ENCODE peak calls at places on chromosomes 13 and 19, in four cellular contexts. A is heart right ventricle, G is foreskin fibroblast, H is BJ. T is an unnamed sample.

GRCh38 chr19:50817941-50818858 is 5.4 kb downstream of the KLK1 start:
- DNase-seq in H (no peak), A (peak; percentile 19), G (peak; percentile 72), T (no peak)

GRCh38 chr19:45576682-45577081 is 7.9 kb downstream of the OPA3 start:
- DNase-seq in G (no peak), A (no peak), H (no peak), T (no peak)

GRCh38 chr13:31207630-31208549 is 8.1 kb downstream of the B3GLCT start:
- DNase-seq in G (peak; percentile 63), H (no peak), A (peak; percentile 30), T (no peak)

GRCh38 chr19:46635920-46636761 is at the start of gene GNG8:
- DNase-seq in G (no peak), H (no peak), A (no peak), T (no peak)

GRCh38 chr19:58227964-58228583 is 640 bp upstream of the ZNF544 start:
- DNase-seq in H (no peak), A (no peak), G (no peak), T (no peak)

GRCh38 chr19:46471116-46471733 is at the start of gene PNMA8A:
- DNase-seq in G (peak; percentile 79), H (no peak), A (peak; percentile 65), T (no peak)

GRCh38 chr13:19658831-19659230 is 25.4 kb downstream of the MPHOSPH8 start:
- DNase-seq in H (no peak), G (no peak), A (no peak), T (no peak)

GRCh38 chr13:99033814-99034213 is 56.0 kb upstream of the DOCK9 start:
- DNase-seq in H (no peak), A (no peak), G (peak; percentile 48), T (no peak)

GRCh38 chr13:63516124-63516523 is 2100.5 kb upstream of the PCDH20 start:
- DNase-seq in H (no peak), G (no peak), A (no peak), T (no peak)

GRCh38 chr19:15466851-15467733 is 2.7 kb upstream of the RASAL3 start:
- DNase-seq in H (no peak), A (no peak), G (no peak), T (no peak)

GRCh38 chr19:14536926-14537692 is 7.7 kb downstream of the TECR start:
- DNase-seq in G (peak; percentile 52), H (no peak), A (peak; percentile 83), T (no peak)

GRCh38 chr19:2986951-2987491 is 9.7 kb downstream of the TLE6 start:
- DNase-seq in A (no peak), G (no peak), H (no peak), T (no peak)

GRCh38 chr13:105634059-105634458 is 901.4 kb downstream of the EFNB2 start:
- DNase-seq in G (peak; percentile 54), H (no peak), A (no peak), T (no peak)

GRCh38 chr13:53141336-53141735 is 112.7 kb downstream of the OLFM4 start:
- DNase-seq in A (no peak), G (no peak), H (no peak), T (no peak)

GRCh38 chr13:39038569-39038898 is 278 bp downstream of the NHLRC3 start:
- DNase-seq in A (no peak), G (peak; percentile 44), H (no peak), T (no peak)

GRCh38 chr13:78722700-78723099 is 63.7 kb upstream of the OBI1 start:
- DNase-seq in G (no peak), A (no peak), H (no peak), T (no peak)

GRCh38 chr13:99278843-99279242 is 20.7 kb upstream of the GPR18 start:
- DNase-seq in G (no peak), A (no peak), H (no peak), T (no peak)

GRCh38 chr13:112819111-112819510 is 129.3 kb downstream of the ATP11A start:
- DNase-seq in H (no peak), G (no peak), A (no peak), T (no peak)

GRCh38 chr13:48216204-48216711 is 16.7 kb upstream of the ITM2B start:
- DNase-seq in G (no peak), H (no peak), A (no peak), T (no peak)

GRCh38 chr13:107650081-107650701 is 565.1 kb downstream of the LIG4 start:
- DNase-seq in A (peak; percentile 19), G (no peak), H (no peak), T (no peak)

GRCh38 chr13:37058801-37059135 is 720 bp downstream of the SUPT20H start:
- DNase-seq in H (peak; percentile 4), G (no peak), A (no peak), T (no peak)

GRCh38 chr19:22733691-22734090 is 50.3 kb downstream of the ZNF99 start:
- DNase-seq in A (no peak), G (no peak), H (no peak), T (no peak)

GRCh38 chr13:33132644-33133440 is 116.6 kb downstream of the KL start:
- DNase-seq in A (no peak), G (peak; percentile 44), H (no peak), T (no peak)

GRCh38 chr19:53192771-53193533 is at the start of gene ZNF665:
- DNase-seq in H (peak; percentile 37), G (peak; percentile 95), A (peak; percentile 91), T (no peak)

GRCh38 chr13:65653548-65654078 is 1576.5 kb downstream of the PCDH9 start:
- DNase-seq in G (peak; percentile 48), H (no peak), A (no peak), T (no peak)

GRCh38 chr13:47708386-47708785 is 292.7 kb downstream of the SUCLA2 start:
- DNase-seq in G (peak; percentile 55), A (no peak), H (peak; percentile 17), T (peak; percentile 9)

GRCh38 chr13:43686557-43686956 is 100.2 kb downstream of the ENOX1 start:
- DNase-seq in A (peak; percentile 80), G (peak; percentile 91), H (peak; percentile 71), T (peak; percentile 93)

GRCh38 chr13:79459906-79460305 is 21.0 kb upstream of the NDFIP2 start:
- DNase-seq in H (no peak), A (no peak), G (no peak), T (no peak)

GRCh38 chr19:45906221-45906620 is 3.8 kb upstream of the MYPOP start:
- DNase-seq in H (no peak), A (no peak), G (peak; percentile 70), T (no peak)

GRCh38 chr19:46955114-46955812 is 64.4 kb upstream of the NPAS1 start:
- DNase-seq in G (peak; percentile 48), H (no peak), A (no peak), T (no peak)

GRCh38 chr19:18290250-18291018 is 9.0 kb upstream of the JUND start:
- DNase-seq in A (no peak), H (no peak), G (no peak), T (no peak)

GRCh38 chr19:12224676-12225075 is 61.8 kb downstream of the ZNF136 start:
- DNase-seq in H (no peak), A (no peak), G (no peak), T (no peak)

GRCh38 chr19:18809149-18809978 is 18.3 kb upstream of the COMP start:
- DNase-seq in G (peak; percentile 93), A (no peak), H (peak; percentile 69), T (peak; percentile 19)

GRCh38 chr19:39845621-39846175 is 481 bp downstream of the FBL start:
- DNase-seq in A (no peak), G (peak; percentile 70), H (no peak), T (no peak)

GRCh38 chr19:4691383-4691782 is 21.2 kb upstream of the MYDGF start:
- DNase-seq in G (no peak), H (no peak), A (no peak), T (no peak)

GRCh38 chr13:103547914-103548313 is 481.7 kb upstream of the SLC10A2 start:
- DNase-seq in H (no peak), G (no peak), A (no peak), T (no peak)

GRCh38 chr19:34428549-34429285 is 536 bp downstream of the UBA2 start:
- DNase-seq in G (peak; percentile 69), H (no peak), A (peak; percentile 25), T (no peak)
- TF ChIP-seq CTCF in G (no peak), H (no peak), A (no peak), T (no peak)

GRCh38 chr13:24741791-24742190 is 22.2 kb upstream of the RNF17 start:
- DNase-seq in A (no peak), G (no peak), H (no peak), T (no peak)

GRCh38 chr13:24741016-24741662 is 22.8 kb upstream of the RNF17 start:
- DNase-seq in H (no peak), G (no peak), A (no peak), T (no peak)

GRCh38 chr13:24744247-24744646 is 19.7 kb upstream of the RNF17 start:
- DNase-seq in A (no peak), H (no peak), G (no peak), T (no peak)

GRCh38 chr13:24742986-24743385 is 21.0 kb upstream of the RNF17 start:
- DNase-seq in A (no peak), G (no peak), H (no peak), T (no peak)

GRCh38 chr13:24742294-24742693 is 21.7 kb upstream of the RNF17 start:
- DNase-seq in A (no peak), H (no peak), G (no peak), T (no peak)
- H3K4me3 ChIP-seq in A (no peak overlapping the region), H (no peak overlapping the region), G (no peak overlapping the region), T (no peak overlapping the region)

GRCh38 chr19:8050274-8051096 is 2.1 kb upstream of the CCL25 start:
- DNase-seq in A (peak; percentile 67), G (peak; percentile 87), H (peak; percentile 5), T (no peak)
- TF ChIP-seq CTCF in A (no peak), G (no peak), H (no peak), T (no peak)

GRCh38 chr19:49475191-49475932 is 1.3 kb downstream of the FLT3LG start:
- DNase-seq in G (no peak), H (no peak), A (no peak), T (no peak)
- H3K4me3 ChIP-seq in G (peak overlapping the region; percentile 72), H (no peak overlapping the region), A (peak overlapping the region; percentile 70), T (peak overlapping the region; percentile 75)